ENCODE peak calls at places on chromosomes 12 and 14, in five cellular contexts. One of them, this sample, is unnamed.

GRCh38 chr12:106239951-106240335 is 7.9 kb downstream of the CKAP4 start:
- DNase-seq in heart left ventricle: no peak
- DNase-seq in fibroblast of lung: no peak
- DNase-seq in breast epithelium: no peak
- DNase-seq in AG09309: no peak
- DNase-seq in this sample: no peak

GRCh38 chr12:22282283-22282682 is 52.2 kb downstream of the ST8SIA1 start:
- DNase-seq in fibroblast of lung: peak; percentile 89
- DNase-seq in breast epithelium: no peak
- DNase-seq in heart left ventricle: no peak
- DNase-seq in AG09309: no peak
- DNase-seq in this sample: no peak

GRCh38 chr12:70028515-70028914 is 203.5 kb downstream of the MYRFL start:
- DNase-seq in heart left ventricle: no peak
- DNase-seq in breast epithelium: no peak
- DNase-seq in fibroblast of lung: no peak
- DNase-seq in AG09309: no peak
- DNase-seq in this sample: no peak

GRCh38 chr12:89707623-89707991 is 1.0 kb downstream of the ATP2B1 start:
- DNase-seq in breast epithelium: no peak
- DNase-seq in fibroblast of lung: no peak
- DNase-seq in heart left ventricle: peak; percentile 30
- DNase-seq in AG09309: no peak
- DNase-seq in this sample: peak; percentile 4

GRCh38 chr12:42442888-42443287 is 116.9 kb downstream of the PPHLN1 start:
- DNase-seq in AG09309: no peak
- DNase-seq in fibroblast of lung: no peak
- DNase-seq in breast epithelium: no peak
- DNase-seq in heart left ventricle: no peak
- DNase-seq in this sample: no peak

GRCh38 chr12:46843811-46844210 is 18.0 kb upstream of the SLC38A4 start:
- DNase-seq in heart left ventricle: no peak
- DNase-seq in breast epithelium: no peak
- DNase-seq in AG09309: no peak
- DNase-seq in fibroblast of lung: peak; percentile 65
- DNase-seq in this sample: no peak

GRCh38 chr12:27305673-27306504 is 26.7 kb upstream of the BMAL2 start:
- DNase-seq in breast epithelium: no peak
- DNase-seq in AG09309: peak; percentile 24
- DNase-seq in heart left ventricle: no peak
- DNase-seq in fibroblast of lung: peak; percentile 78
- DNase-seq in this sample: no peak

GRCh38 chr12:95358111-95359083 is 115.6 kb upstream of the METAP2 start:
- DNase-seq in heart left ventricle: no peak
- DNase-seq in fibroblast of lung: peak; percentile 53
- DNase-seq in breast epithelium: no peak
- DNase-seq in AG09309: no peak
- DNase-seq in this sample: no peak

GRCh38 chr14:89000007-89000942 is 175.8 kb downstream of the TTC8 start:
- DNase-seq in fibroblast of lung: peak; percentile 96
- DNase-seq in AG09309: peak; percentile 97
- DNase-seq in breast epithelium: no peak
- DNase-seq in heart left ventricle: peak; percentile 77
- DNase-seq in this sample: no peak

GRCh38 chr14:68520637-68521556 is 272.0 kb downstream of the ZFP36L1 start:
- DNase-seq in breast epithelium: no peak
- DNase-seq in AG09309: no peak
- DNase-seq in fibroblast of lung: no peak
- DNase-seq in heart left ventricle: no peak
- DNase-seq in this sample: peak; percentile 43

GRCh38 chr14:73102806-73103497 is 33.4 kb upstream of the PSEN1 start:
- DNase-seq in breast epithelium: no peak
- DNase-seq in AG09309: no peak
- DNase-seq in fibroblast of lung: no peak
- DNase-seq in heart left ventricle: no peak
- DNase-seq in this sample: no peak

GRCh38 chr12:114762490-114763110 is 78.6 kb upstream of the TBX3 start:
- DNase-seq in fibroblast of lung: peak; percentile 88
- DNase-seq in breast epithelium: no peak
- DNase-seq in heart left ventricle: peak; percentile 47
- DNase-seq in AG09309: no peak
- DNase-seq in this sample: no peak

GRCh38 chr12:34625116-34625515 is 602.8 kb downstream of the ALG10 start:
- DNase-seq in fibroblast of lung: no peak
- DNase-seq in AG09309: no peak
- DNase-seq in breast epithelium: no peak
- DNase-seq in heart left ventricle: no peak
- DNase-seq in this sample: no peak

GRCh38 chr14:24880689-24881088 is 169.3 kb downstream of the STXBP6 start:
- DNase-seq in breast epithelium: no peak
- DNase-seq in heart left ventricle: no peak
- DNase-seq in fibroblast of lung: peak; percentile 20
- DNase-seq in AG09309: no peak
- DNase-seq in this sample: no peak

GRCh38 chr14:30681752-30682355 is 59.7 kb downstream of the SCFD1 start:
- DNase-seq in AG09309: no peak
- DNase-seq in breast epithelium: no peak
- DNase-seq in fibroblast of lung: peak; percentile 40
- DNase-seq in heart left ventricle: no peak
- DNase-seq in this sample: no peak

GRCh38 chr12:31874961-31875608 is 84.1 kb upstream of the RESF1 start:
- DNase-seq in heart left ventricle: peak; percentile 72
- DNase-seq in fibroblast of lung: peak; percentile 18
- DNase-seq in breast epithelium: no peak
- DNase-seq in AG09309: peak; percentile 16
- DNase-seq in this sample: peak; percentile 12

GRCh38 chr12:3152013-3152412 is 74.8 kb downstream of the TSPAN9 start:
- DNase-seq in breast epithelium: no peak
- DNase-seq in fibroblast of lung: no peak
- DNase-seq in AG09309: no peak
- DNase-seq in heart left ventricle: peak; percentile 49
- DNase-seq in this sample: no peak

GRCh38 chr14:68924392-68925158 is 54.5 kb downstream of the ACTN1 start:
- DNase-seq in heart left ventricle: peak; percentile 73
- DNase-seq in breast epithelium: no peak
- DNase-seq in AG09309: no peak
- DNase-seq in fibroblast of lung: peak; percentile 51
- DNase-seq in this sample: no peak

GRCh38 chr12:116319851-116320621 is 42.5 kb upstream of the MED13L start:
- DNase-seq in AG09309: peak; percentile 95
- DNase-seq in heart left ventricle: peak; percentile 75
- DNase-seq in fibroblast of lung: peak; percentile 93
- DNase-seq in breast epithelium: no peak
- DNase-seq in this sample: peak; percentile 70

GRCh38 chr14:78637489-78637888 is 467.3 kb downstream of the NRXN3 start:
- DNase-seq in heart left ventricle: no peak
- DNase-seq in AG09309: no peak
- DNase-seq in fibroblast of lung: no peak
- DNase-seq in breast epithelium: no peak
- DNase-seq in this sample: no peak

GRCh38 chr14:54782803-54783659 is 119.6 kb downstream of the GCH1 start:
- DNase-seq in heart left ventricle: no peak
- DNase-seq in fibroblast of lung: no peak
- DNase-seq in breast epithelium: no peak
- DNase-seq in AG09309: no peak
- DNase-seq in this sample: no peak

GRCh38 chr12:105840384-105840783 is 298.4 kb downstream of the NUAK1 start:
- DNase-seq in AG09309: no peak
- DNase-seq in breast epithelium: no peak
- DNase-seq in fibroblast of lung: no peak
- DNase-seq in heart left ventricle: no peak
- DNase-seq in this sample: no peak

GRCh38 chr14:63174760-63175191 is 29.5 kb upstream of the RHOJ start:
- DNase-seq in AG09309: no peak
- DNase-seq in breast epithelium: no peak
- DNase-seq in fibroblast of lung: peak; percentile 77
- DNase-seq in heart left ventricle: no peak
- DNase-seq in this sample: peak; percentile 26

GRCh38 chr14:51849095-51849494 is 11.3 kb upstream of the GNG2 start:
- DNase-seq in heart left ventricle: no peak
- DNase-seq in fibroblast of lung: no peak
- DNase-seq in breast epithelium: no peak
- DNase-seq in AG09309: no peak
- DNase-seq in this sample: no peak

GRCh38 chr12:81759215-81759991 is at the start of gene PPFIA2:
- DNase-seq in fibroblast of lung: peak; percentile 30
- DNase-seq in breast epithelium: no peak
- DNase-seq in heart left ventricle: peak; percentile 38
- DNase-seq in AG09309: no peak
- DNase-seq in this sample: no peak

DNA sequence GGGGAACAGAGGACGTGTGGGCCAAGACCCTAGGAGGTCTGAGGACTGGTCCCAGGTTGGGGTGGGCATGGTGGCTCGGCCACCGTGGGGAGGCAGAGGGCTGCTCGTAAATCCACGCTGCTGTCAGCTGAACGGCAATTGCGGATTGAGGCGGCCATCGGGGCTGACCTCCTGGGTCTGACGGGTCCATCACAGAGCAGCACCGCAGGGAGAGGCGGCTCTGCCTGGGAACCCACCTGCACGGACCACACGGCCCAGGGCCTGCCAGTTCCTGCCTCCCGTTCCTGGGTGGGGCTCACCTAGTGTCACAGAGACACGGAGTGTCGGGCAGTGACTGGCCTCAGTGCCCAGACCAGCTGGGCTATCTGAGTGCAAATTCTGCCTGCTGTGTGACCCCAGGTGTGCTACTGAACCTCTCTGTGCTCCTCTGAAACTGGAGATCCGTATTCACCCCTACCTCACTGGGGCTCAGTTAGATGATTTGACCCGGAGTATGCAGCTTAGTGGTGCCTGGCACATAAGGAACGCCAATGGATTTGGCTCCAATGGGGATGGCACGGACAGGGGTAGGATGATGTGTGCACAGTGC is 53.1 kb downstream of the KIF26A start:
- DNase-seq in fibroblast of lung: no peak
- DNase-seq in breast epithelium: no peak
- DNase-seq in heart left ventricle: no peak
- DNase-seq in AG09309: no peak
- DNase-seq in this sample: no peak
- TF ChIP-seq CTCF in fibroblast of lung: no peak
- TF ChIP-seq CTCF in breast epithelium: no peak
- TF ChIP-seq CTCF in heart left ventricle: no peak
- TF ChIP-seq CTCF in AG09309: no peak
- TF ChIP-seq CTCF in this sample: no peak

GRCh38 chr14:102795060-102795925 is 18.0 kb downstream of the TRAF3 start:
- DNase-seq in fibroblast of lung: peak; percentile 90
- DNase-seq in heart left ventricle: peak; percentile 40
- DNase-seq in AG09309: peak; percentile 70
- DNase-seq in breast epithelium: no peak
- DNase-seq in this sample: peak; percentile 63
- H3K4me3 ChIP-seq in fibroblast of lung: peak overlapping the region; percentile 22
- H3K4me3 ChIP-seq in heart left ventricle: no peak overlapping the region
- H3K4me3 ChIP-seq in AG09309: no peak overlapping the region
- H3K4me3 ChIP-seq in breast epithelium: no peak overlapping the region
- H3K4me3 ChIP-seq in this sample: no peak overlapping the region

GRCh38 chr12:59151243-59151642 is 230.9 kb upstream of the LRIG3 start:
- DNase-seq in fibroblast of lung: peak; percentile 36
- DNase-seq in heart left ventricle: no peak
- DNase-seq in AG09309: peak; percentile 13
- DNase-seq in breast epithelium: no peak
- DNase-seq in this sample: no peak

GRCh38 chr12:59155448-59155847 is 235.1 kb upstream of the LRIG3 start:
- DNase-seq in heart left ventricle: no peak
- DNase-seq in breast epithelium: no peak
- DNase-seq in fibroblast of lung: no peak
- DNase-seq in AG09309: no peak
- DNase-seq in this sample: no peak

GRCh38 chr12:59149995-59150642 is 229.8 kb upstream of the LRIG3 start:
- DNase-seq in breast epithelium: no peak
- DNase-seq in fibroblast of lung: peak; percentile 90
- DNase-seq in heart left ventricle: no peak
- DNase-seq in AG09309: peak; percentile 66
- DNase-seq in this sample: peak; percentile 22
- TF ChIP-seq CTCF in breast epithelium: peak; percentile 99
- TF ChIP-seq CTCF in fibroblast of lung: peak; percentile 79
- TF ChIP-seq CTCF in heart left ventricle: peak; percentile 95
- TF ChIP-seq CTCF in AG09309: peak; percentile 90
- TF ChIP-seq CTCF in this sample: peak; percentile 96

GRCh38 chr14:90697577-90698206 is 118.5 kb downstream of the TTC7B start:
- DNase-seq in AG09309: peak; percentile 48
- DNase-seq in heart left ventricle: peak; percentile 85
- DNase-seq in fibroblast of lung: peak; percentile 86
- DNase-seq in breast epithelium: peak; percentile 81
- DNase-seq in this sample: peak; percentile 82
- H3K4me3 ChIP-seq in AG09309: no peak overlapping the region
- H3K4me3 ChIP-seq in heart left ventricle: peak overlapping the region; percentile 14
- H3K4me3 ChIP-seq in fibroblast of lung: no peak overlapping the region
- H3K4me3 ChIP-seq in breast epithelium: no peak overlapping the region
- H3K4me3 ChIP-seq in this sample: no peak overlapping the region

DNA sequence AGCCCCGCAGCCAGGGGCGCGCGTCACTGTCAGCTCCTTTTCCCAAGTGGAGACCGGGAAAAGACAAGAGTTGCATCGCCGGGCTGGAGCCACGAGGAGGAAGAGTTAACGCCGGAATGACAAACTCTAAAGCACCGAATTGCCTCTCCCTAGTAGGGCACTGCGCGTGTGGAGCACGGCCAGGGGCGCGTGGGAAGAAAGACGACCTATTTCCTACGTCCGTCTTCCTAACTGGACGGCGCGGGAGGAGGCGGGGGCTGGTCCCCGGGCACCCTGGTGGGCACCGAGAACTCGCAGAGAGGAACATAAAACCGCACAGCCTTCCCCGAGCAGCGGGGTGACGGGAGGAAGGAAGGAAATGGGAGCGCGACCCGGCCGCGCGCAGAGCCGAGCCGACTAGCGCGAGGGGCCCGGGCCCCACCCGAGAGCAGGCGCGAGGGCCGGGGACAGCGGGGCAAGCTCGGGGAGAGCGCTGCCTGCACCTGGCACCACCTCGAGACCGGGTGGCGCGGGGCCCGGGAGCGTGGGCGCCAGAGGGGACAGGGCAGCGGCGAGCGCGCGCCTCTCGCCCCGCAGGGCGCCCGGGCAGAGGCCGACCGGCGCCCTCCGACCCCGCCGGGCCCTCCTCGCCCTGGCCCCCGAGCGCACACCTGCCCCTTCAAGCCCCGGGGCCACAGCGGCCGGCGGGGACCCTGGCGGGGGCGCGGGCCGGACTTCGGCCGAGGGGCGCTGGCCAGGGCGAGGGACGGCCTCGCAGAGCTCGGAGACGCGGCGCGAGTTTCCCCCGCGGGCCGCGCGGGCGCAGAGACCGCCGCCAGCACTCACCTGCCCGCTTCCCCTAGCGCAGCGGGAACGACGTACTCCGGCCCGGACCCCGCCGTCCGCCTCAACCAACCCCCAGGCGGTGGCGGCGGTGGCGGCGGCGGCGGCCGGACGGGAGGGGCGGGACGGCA is 480 bp downstream of the SETD3 start:
- DNase-seq in heart left ventricle: peak; percentile 75
- DNase-seq in AG09309: peak; percentile 24
- DNase-seq in breast epithelium: peak; percentile 55
- DNase-seq in fibroblast of lung: peak; percentile 46
- DNase-seq in this sample: peak; percentile 22
- TF ChIP-seq CTCF in heart left ventricle: no peak
- TF ChIP-seq CTCF in AG09309: peak; percentile 23
- TF ChIP-seq CTCF in breast epithelium: no peak
- TF ChIP-seq CTCF in fibroblast of lung: no peak
- TF ChIP-seq CTCF in this sample: no peak

This sample was measured in prostate gland.